ENCODE peak calls at places on chromosome 19, in six cellular contexts. J is HCT116, H is K562, B is H1, A is GM23338, X is GM12878. W is an unnamed sample.

GRCh38 chr19:1247747-1248453 is 483 bp upstream of the MIDN start:
- DNase-seq in J (no peak), B (peak), X (no peak), H (peak), A (peak), W (no peak)

GRCh38 chr19:47660435-47660832 is 51.5 kb downstream of the BICRA start:
- DNase-seq in X (no peak), A (no peak), J (peak), B (no peak), H (no peak), W (no peak)

GRCh38 chr19:39637891-39638290 is 17.8 kb upstream of the LGALS16 start:
- DNase-seq in A (no peak), B (no peak), X (no peak), J (no peak), H (no peak), W (no peak)

GRCh38 chr19:10471909-10472308 is 31.2 kb downstream of the KEAP1 start:
- DNase-seq in A (peak), B (no peak), X (no peak), H (peak), J (no peak), W (peak)

GRCh38 chr19:7521551-7522071 is 813 bp upstream of the MCOLN1 start:
- DNase-seq in B (no peak), H (no peak), A (peak), J (no peak), X (no peak), W (no peak)

GRCh38 chr19:39843919-39844793 is 2.0 kb downstream of the FBL start:
- DNase-seq in B (no peak), J (no peak), X (no peak), A (peak), H (peak), W (no peak)

GRCh38 chr19:5974721-5975387 is 3.1 kb downstream of the RANBP3 start:
- DNase-seq in A (no peak), X (peak), H (no peak), B (no peak), J (no peak), W (no peak)

GRCh38 chr19:37933965-37934364 is 27.0 kb downstream of the SIPA1L3 start:
- DNase-seq in B (no peak), H (no peak), X (no peak), A (no peak), J (no peak), W (no peak)

GRCh38 chr19:23686622-23687423 is at the start of gene ZNF675:
- DNase-seq in J (peak), A (peak), H (peak), B (peak), X (peak), W (peak)

GRCh38 chr19:44878119-44878865 is 12.8 kb upstream of the TOMM40 start:
- DNase-seq in J (no peak), A (no peak), X (no peak), B (no peak), H (no peak), W (no peak)

GRCh38 chr19:49818691-49819331 is 722 bp downstream of the MED25 start:
- DNase-seq in J (no peak), X (no peak), B (no peak), A (no peak), H (peak), W (no peak)

GRCh38 chr19:23913931-23914330 is 755 bp upstream of the ZNF726 start:
- DNase-seq in X (no peak), B (no peak), J (no peak), H (no peak), A (no peak), W (no peak)

GRCh38 chr19:39347332-39348227 is 5.4 kb downstream of the SAMD4B start:
- DNase-seq in X (no peak), A (no peak), B (no peak), J (no peak), H (peak), W (no peak)

GRCh38 chr19:13972368-13973155 is 20.3 kb downstream of the DCAF15 start:
- DNase-seq in B (no peak), X (no peak), H (no peak), J (no peak), A (no peak), W (no peak)

GRCh38 chr19:45676851-45677263 is 8.8 kb downstream of the GIPR start:
- DNase-seq in H (no peak), J (no peak), X (no peak), A (peak), B (peak), W (no peak)

GRCh38 chr19:49950956-49951526 is 9.9 kb downstream of the SIGLEC11 start:
- DNase-seq in X (no peak), H (no peak), A (no peak), B (no peak), J (no peak), W (no peak)

GRCh38 chr19:39951065-39951650 is 16.7 kb upstream of the FCGBP start:
- DNase-seq in H (no peak), A (no peak), J (no peak), B (no peak), X (no peak), W (no peak)

GRCh38 chr19:46710687-46711086 is 6.2 kb downstream of the PRKD2 start:
- DNase-seq in X (no peak), J (no peak), B (peak), A (peak), H (peak), W (no peak)

GRCh38 chr19:11264452-11265176 is 2.3 kb upstream of the DOCK6 start:
- DNase-seq in H (peak), J (no peak), X (peak), A (peak), B (peak), W (no peak)

GRCh38 chr19:6374179-6374709 is 1.5 kb downstream of the PSPN start:
- DNase-seq in B (no peak), A (no peak), X (no peak), H (no peak), J (no peak), W (no peak)

GRCh38 chr19:8324186-8325050 is 3.1 kb downstream of the RPS28 start:
- DNase-seq in H (peak), J (no peak), A (peak), B (peak), X (no peak), W (no peak)

GRCh38 chr19:49858591-49858985 is 7.6 kb downstream of the PTOV1 start:
- DNase-seq in B (no peak), H (no peak), X (no peak), J (no peak), A (no peak), W (no peak)

GRCh38 chr19:35508129-35508528 is 5.3 kb downstream of the DMKN start:
- DNase-seq in H (no peak), B (no peak), X (no peak), A (no peak), J (no peak), W (no peak)

GRCh38 chr19:35511337-35511736 is 2.1 kb downstream of the DMKN start:
- DNase-seq in B (no peak), X (no peak), H (no peak), J (no peak), A (no peak), W (no peak)

GRCh38 chr19:35509018-35509652 is 4.3 kb downstream of the DMKN start:
- DNase-seq in H (peak), A (peak), B (peak), X (peak), J (peak), W (no peak)

GRCh38 chr19:35510626-35510964 is 2.9 kb downstream of the DMKN start:
- DNase-seq in X (no peak), J (no peak), A (no peak), B (no peak), H (no peak), W (no peak)

DNA sequence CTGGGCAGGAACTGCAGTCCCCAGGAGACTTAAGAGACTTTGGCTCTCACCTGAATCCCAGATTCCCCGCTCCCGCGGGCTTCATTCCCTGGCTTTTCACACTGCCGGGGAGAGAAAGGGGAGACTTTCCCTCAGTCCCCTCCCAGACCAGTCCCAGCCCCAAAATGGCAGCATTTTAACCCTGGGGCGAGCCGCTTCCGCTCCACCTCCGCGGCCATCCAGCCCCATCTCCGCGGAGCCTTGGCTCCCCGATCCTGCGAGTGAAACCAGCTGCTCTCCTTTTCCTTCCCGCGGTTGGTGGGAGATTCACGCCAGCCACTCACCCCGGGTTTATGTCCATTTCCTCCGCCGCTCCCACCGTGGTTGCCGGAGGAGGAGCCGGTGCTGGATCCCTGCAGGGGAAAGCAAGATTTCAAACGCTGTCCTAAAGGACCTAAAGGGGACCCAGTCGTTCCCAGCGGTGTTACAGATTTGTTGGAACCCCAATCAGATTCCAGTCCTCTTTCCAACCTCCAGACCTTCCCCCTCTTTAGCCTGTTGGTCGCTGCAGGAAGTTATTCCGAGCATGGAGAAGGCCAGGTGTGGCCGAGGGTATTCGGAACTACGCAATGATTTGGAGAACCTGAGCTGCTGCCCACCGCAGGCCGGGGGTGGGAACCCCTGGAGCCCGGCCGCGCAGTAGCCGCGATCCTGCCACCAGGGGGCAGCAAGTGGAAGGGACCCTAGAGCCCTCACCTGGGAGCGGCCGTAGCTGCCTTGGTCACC is 3.4 kb downstream of the DMKN start:
- DNase-seq in J (peak), B (peak), A (peak), X (no peak), H (peak), W (no peak)
- TF ChIP-seq POLR2AphosphoS5 in J (peak), B (peak), A (peak), X (no peak), H (no peak), W (no peak)

GRCh38 chr19:41351339-41352245 is 2.1 kb downstream of the TGFB1 start:
- DNase-seq in B (peak), J (no peak), H (peak), A (peak), X (no peak), W (no peak)

GRCh38 chr19:41354343-41354974 is 737 bp upstream of the TGFB1 start:
- DNase-seq in X (no peak), B (no peak), A (no peak), J (no peak), H (no peak), W (no peak)

GRCh38 chr19:41353466-41354342 is at the start of gene TGFB1:
- DNase-seq in H (peak), B (peak), X (peak), J (peak), A (peak), W (no peak)

GRCh38 chr19:41352279-41352608 is 1.5 kb downstream of the TGFB1 start:
- DNase-seq in X (no peak), J (no peak), A (no peak), B (no peak), H (no peak), W (no peak)

DNA sequence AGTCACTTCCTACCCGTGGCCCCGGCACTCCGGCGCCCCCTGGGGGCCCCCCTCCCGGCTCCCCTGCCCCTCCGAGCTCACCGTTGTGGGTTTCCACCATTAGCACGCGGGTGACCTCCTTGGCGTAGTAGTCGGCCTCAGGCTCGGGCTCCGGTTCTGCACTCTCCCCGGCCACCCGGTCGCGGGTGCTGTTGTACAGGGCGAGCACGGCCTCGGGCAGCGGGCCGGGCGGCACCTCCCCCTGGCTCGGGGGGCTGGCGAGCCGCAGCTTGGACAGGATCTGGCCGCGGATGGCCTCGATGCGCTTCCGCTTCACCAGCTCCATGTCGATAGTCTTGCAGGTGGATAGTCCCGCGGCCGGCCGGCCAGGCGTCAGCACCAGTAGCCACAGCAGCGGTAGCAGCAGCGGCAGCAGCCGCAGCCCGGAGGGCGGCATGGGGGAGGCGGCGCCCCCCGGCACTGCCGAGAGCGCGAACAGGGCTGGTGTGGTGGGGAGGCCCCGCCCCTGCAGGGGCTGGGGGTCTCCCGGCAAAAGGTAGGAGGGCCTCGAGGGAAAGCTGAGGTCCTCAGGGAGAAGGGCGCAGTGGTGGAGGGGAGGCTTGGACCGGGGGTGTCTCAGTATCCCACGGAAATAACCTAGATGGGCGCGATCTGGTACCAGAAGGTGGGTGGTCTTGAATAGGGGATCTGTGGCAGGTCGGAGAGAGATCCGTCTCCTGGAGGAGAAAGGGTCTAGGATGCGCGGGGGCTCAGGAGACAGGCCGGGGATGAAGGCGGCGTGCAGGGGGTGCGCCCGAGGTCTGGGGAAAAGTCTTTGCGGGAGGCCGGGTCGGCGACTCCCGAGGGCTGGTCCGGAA is 885 bp downstream of the TGFB1 start:
- DNase-seq in X (no peak), H (peak), A (peak), B (peak), J (no peak), W (no peak)
- TF ChIP-seq EZH2 in X (no peak), H (no peak), A (no peak), B (no peak), J (no peak), W (no peak)

DNA sequence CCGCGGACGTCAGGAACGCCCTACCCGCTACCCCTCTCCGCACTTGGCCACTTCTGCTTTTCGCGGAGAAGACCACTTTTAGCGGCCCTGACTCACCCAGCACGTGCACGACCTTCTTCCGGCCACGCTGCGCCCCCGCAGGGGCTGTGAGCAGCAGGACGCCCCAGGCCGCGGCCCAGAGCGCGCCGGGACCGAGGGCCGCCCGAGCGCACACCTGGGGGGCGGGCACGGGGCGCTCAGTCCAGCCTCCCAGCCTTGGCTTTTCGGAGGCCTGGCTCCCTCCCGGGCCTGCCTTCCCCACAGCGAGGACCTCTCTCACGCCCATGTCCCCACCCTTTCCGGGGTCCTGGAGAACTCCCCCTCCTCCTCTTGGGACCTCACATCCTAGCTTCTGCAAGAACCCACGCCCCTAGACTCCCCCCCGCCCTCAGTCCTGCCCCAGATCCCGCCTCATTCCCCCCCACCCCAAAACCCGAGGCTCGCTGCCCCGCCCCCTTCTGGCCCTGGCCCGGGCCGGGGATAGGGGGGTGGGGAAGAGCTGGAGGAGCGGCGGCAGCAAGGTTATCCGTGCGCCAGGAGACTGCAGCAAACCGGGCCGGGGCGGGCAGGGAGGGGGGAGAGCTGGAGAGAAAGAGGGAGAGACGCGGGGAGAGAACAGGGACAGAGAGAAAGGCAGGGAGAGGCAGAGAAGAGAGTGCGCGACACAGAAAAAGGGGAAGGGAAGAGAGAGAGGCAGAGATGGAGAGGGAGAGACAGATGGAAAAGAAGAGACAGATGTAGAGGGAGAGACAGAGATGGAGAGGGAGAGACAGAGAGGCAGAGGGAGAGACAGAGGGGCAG is 11.5 kb downstream of the TM6SF2 start:
- DNase-seq in J (no peak), X (no peak), A (peak), B (peak), H (peak), W (no peak)
- H3K4me3 ChIP-seq in J (no peak), X (no peak), A (peak), B (peak), H (no peak), W (no peak)

DNA sequence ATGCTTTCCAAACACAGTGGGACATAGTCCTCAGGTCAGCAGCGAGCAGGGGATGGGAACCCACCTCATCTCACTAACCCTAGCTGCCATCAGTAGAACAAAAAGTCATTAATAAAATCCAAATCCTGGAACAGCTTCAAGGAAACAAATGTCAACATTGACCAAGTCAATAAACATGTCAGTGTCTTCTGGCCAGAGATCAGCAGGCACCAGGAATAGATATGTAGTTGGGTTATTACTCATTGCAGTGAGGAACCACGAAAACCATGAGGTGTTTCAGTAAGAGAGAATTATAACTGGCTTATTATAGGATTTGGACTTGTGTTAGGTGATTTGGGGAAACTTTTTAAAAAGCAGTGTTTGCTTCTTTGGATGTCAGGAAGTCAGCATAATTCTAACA is 17.1 kb upstream of the CD33 start:
- DNase-seq in A (no peak), B (no peak), H (no peak), J (no peak), X (no peak), W (no peak)
- TF ChIP-seq POLR2AphosphoS5 in A (no peak), B (no peak), H (no peak), J (no peak), X (no peak), W (no peak)